ENCODE peak calls at places on chromosomes 4 and X, in six cellular contexts. X, H, C, R, O and W are unnamed samples.

GRCh38 chrX:25290132-25290531 is 274.4 kb upstream of the ARX start:
- DNase-seq in X (no peak), H (no peak), C (no peak), R (no peak), O (no peak), W (no peak)

GRCh38 chr4:142236268-142236667 is 599.9 kb downstream of the IL15 start:
- DNase-seq in X (no peak), H (no peak), C (no peak), R (no peak), O (no peak), W (no peak)

GRCh38 chr4:116066711-116067245 is 953.4 kb upstream of the NDST4 start:
- DNase-seq in X (no peak), H (peak; percentile 21), C (no peak), R (no peak), O (no peak), W (no peak)

GRCh38 chr4:19402666-19403065 is 849.0 kb upstream of the SLIT2 start:
- DNase-seq in X (no peak), H (no peak), C (no peak), R (no peak), O (no peak), W (no peak)

GRCh38 chrX:134158821-134159512 is 78.0 kb upstream of the CCDC160 start:
- DNase-seq in X (no peak), H (no peak), C (no peak), R (no peak), O (no peak), W (no peak)

GRCh38 chr4:79689735-79690134 is 281.7 kb upstream of the GK2 start:
- DNase-seq in X (no peak), H (no peak), C (no peak), R (no peak), O (no peak), W (no peak)

GRCh38 chr4:163382178-163382869 is 38.6 kb downstream of the NPY5R start:
- DNase-seq in X (no peak), H (no peak), C (no peak), R (no peak), O (no peak), W (no peak)

GRCh38 chr4:1576200-1576960 is 107.7 kb downstream of the FAM53A start:
- DNase-seq in X (no peak), H (no peak), C (peak; percentile 19), R (no peak), O (no peak), W (peak; percentile 57)

GRCh38 chrX:45731448-45731847 is 530.8 kb upstream of the DIPK2B start:
- DNase-seq in X (no peak), H (no peak), C (no peak), R (no peak), O (no peak), W (no peak)

GRCh38 chr4:152220201-152220666 is 315.7 kb downstream of the FBXW7 start:
- DNase-seq in X (no peak), H (no peak), C (no peak), R (no peak), O (no peak), W (no peak)

GRCh38 chrX:56833626-56834025 is 104.6 kb downstream of the NBDY start:
- DNase-seq in X (no peak), H (no peak), C (no peak), R (no peak), O (no peak), W (no peak)

GRCh38 chrX:150486011-150486410 is 82.4 kb upstream of the MTM1 start:
- DNase-seq in X (peak; percentile 46), H (peak; percentile 74), C (no peak), R (peak; percentile 78), O (peak; percentile 74), W (no peak)

GRCh38 chr4:288891-289290 is 16.4 kb downstream of the ZNF732 start:
- DNase-seq in X (no peak), H (no peak), C (no peak), R (no peak), O (no peak), W (no peak)

GRCh38 chrX:96619588-96619987 is 65.1 kb upstream of the DIAPH2 start:
- DNase-seq in X (no peak), H (no peak), C (no peak), R (no peak), O (no peak), W (no peak)

GRCh38 chr4:147318581-147318980 is 162.3 kb upstream of the EDNRA start:
- DNase-seq in X (no peak), H (no peak), C (no peak), R (no peak), O (no peak), W (no peak)

GRCh38 chr4:107913283-107913899 is 18.0 kb upstream of the CYP2U1 start:
- DNase-seq in X (peak; percentile 76), H (peak; percentile 91), C (no peak), R (peak; percentile 53), O (no peak), W (no peak)

GRCh38 chr4:77600521-77601451 is 4.8 kb upstream of the CXCL13 start:
- DNase-seq in X (peak; percentile 63), H (peak; percentile 83), C (no peak), R (peak; percentile 56), O (no peak), W (no peak)

GRCh38 chr4:63348735-63349673 is 1060.2 kb downstream of the TECRL start:
- DNase-seq in X (no peak), H (no peak), C (peak; percentile 45), R (no peak), O (peak; percentile 50), W (peak; percentile 86)

GRCh38 chr4:85686398-85686797 is 211.4 kb downstream of the ARHGAP24 start:
- DNase-seq in X (no peak), H (no peak), C (no peak), R (no peak), O (no peak), W (no peak)
- TF ChIP-seq CTCF in X (no peak), H (peak; percentile 21), C (no peak), R (no peak), O (no peak), W (peak; percentile 16)

GRCh38 chr4:159024828-159025227 is 78.1 kb upstream of the RAPGEF2 start:
- DNase-seq in X (no peak), H (no peak), C (no peak), R (no peak), O (no peak), W (no peak)
- TF ChIP-seq CTCF in X (no peak), H (no peak), C (no peak), R (no peak), O (no peak), W (no peak)

GRCh38 chr4:90028460-90028859 is 98.7 kb upstream of the CCSER1 start:
- DNase-seq in X (no peak), H (no peak), C (no peak), R (no peak), O (no peak), W (no peak)

GRCh38 chr4:90027565-90027964 is 99.6 kb upstream of the CCSER1 start:
- DNase-seq in X (no peak), H (no peak), C (no peak), R (no peak), O (no peak), W (no peak)

GRCh38 chr4:90025248-90025647 is 101.9 kb upstream of the CCSER1 start:
- DNase-seq in X (peak; percentile 17), H (peak; percentile 39), C (no peak), R (no peak), O (no peak), W (no peak)

GRCh38 chr4:90030202-90030601 is 97.0 kb upstream of the CCSER1 start:
- DNase-seq in X (no peak), H (no peak), C (no peak), R (peak; percentile 56), O (no peak), W (no peak)

GRCh38 chr4:90030953-90031352 is 96.2 kb upstream of the CCSER1 start:
- DNase-seq in X (peak; percentile 13), H (peak; percentile 72), C (no peak), R (no peak), O (no peak), W (no peak)
- TF ChIP-seq CTCF in X (no peak), H (peak; percentile 59), C (peak; percentile 51), R (no peak), O (no peak), W (peak; percentile 41)

GRCh38 chr4:140138428-140138827 is 15.6 kb downstream of the MAML3 start:
- DNase-seq in X (no peak), H (peak; percentile 34), C (no peak), R (no peak), O (no peak), W (no peak)

GRCh38 chr4:140144937-140145336 is 9.0 kb downstream of the MAML3 start:
- DNase-seq in X (no peak), H (no peak), C (no peak), R (no peak), O (no peak), W (no peak)

GRCh38 chr4:140140566-140140965 is 13.4 kb downstream of the MAML3 start:
- DNase-seq in X (no peak), H (no peak), C (no peak), R (no peak), O (no peak), W (no peak)

GRCh38 chr4:140144050-140144449 is 9.9 kb downstream of the MAML3 start:
- DNase-seq in X (no peak), H (no peak), C (no peak), R (no peak), O (no peak), W (no peak)

DNA sequence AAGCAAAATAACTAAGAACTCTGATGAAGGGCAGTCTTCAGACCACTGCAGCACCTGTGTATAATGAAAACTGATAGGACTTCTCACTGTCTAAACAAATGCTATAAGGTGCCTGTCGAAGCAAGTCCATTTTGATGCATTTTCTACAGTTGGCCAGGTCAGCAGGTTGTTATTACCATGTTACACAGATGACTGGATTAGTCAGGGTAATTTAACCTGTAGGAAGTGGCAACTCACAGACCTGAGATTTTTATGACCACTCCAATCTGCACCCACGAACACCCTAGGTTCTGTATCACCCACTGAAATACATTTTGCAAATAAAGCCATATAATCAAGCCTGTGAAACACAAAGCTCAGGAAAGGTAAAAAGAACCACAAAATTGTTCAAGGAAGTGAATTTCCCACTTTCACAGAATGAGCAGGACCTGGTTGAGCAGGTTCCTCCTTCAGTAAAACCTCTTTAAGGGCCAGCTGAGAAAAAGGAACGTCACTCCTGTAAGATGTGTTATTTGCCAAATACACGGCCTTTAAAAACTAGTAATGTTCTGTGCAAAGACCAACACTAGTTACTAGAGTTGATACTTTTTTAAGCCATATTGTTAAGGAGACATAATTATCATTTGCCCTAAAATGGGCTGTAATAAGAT is 12.7 kb downstream of the MAML3 start:
- DNase-seq in X (no peak), H (no peak), C (no peak), R (no peak), O (no peak), W (no peak)
- TF ChIP-seq CTCF in X (no peak), H (no peak), C (no peak), R (no peak), O (no peak), W (no peak)

GRCh38 chrX:123504047-123504446 is 228.8 kb downstream of the THOC2 start:
- DNase-seq in X (no peak), H (no peak), C (no peak), R (no peak), O (no peak), W (no peak)
- TF ChIP-seq CTCF in X (no peak), H (no peak), C (no peak), R (no peak), O (no peak), W (no peak)

DNA sequence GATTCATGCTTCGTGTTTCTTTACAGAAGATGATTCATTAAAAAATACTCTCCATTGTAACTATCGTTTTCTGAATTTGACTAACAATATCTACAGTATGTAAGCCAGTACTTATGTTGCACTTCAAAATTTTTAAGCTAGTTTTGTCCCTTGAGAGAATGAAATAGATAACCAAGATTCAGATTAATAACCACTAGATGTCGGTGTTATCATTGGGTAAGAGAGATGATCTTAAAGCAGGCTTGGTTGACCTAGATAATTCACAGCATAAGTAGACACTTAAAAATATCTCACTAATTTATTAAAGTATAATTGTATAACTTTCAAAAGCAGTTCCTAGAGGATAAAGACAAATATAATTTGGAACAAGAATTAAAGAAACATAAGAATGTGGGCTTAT is 430.9 kb downstream of the C4orf33 start:
- DNase-seq in X (no peak), H (peak; percentile 31), C (no peak), R (no peak), O (no peak), W (no peak)
- TF ChIP-seq CTCF in X (peak; percentile 27), H (peak; percentile 54), C (peak; percentile 53), R (no peak), O (no peak), W (peak; percentile 65)